ENCODE peak calls at places on chromosome 11, in nine cellular contexts. B, W, P, V, T, Y, A, Z and O are unnamed samples.

GRCh38 chr11:11444027-11444799 is 91.2 kb upstream of the CSNK2A3 start:
- DNase-seq in Z (no peak), W (no peak), V (peak; percentile 20), P (no peak), Y (no peak), A (no peak), T (peak; percentile 19), B (no peak), O (no peak)

GRCh38 chr11:75432911-75433321 is at the start of gene KLHL35:
- DNase-seq in P (no peak), W (no peak), T (no peak), Y (no peak), A (no peak), B (no peak), Z (no peak), V (no peak), O (no peak)

GRCh38 chr11:115774756-115775155 is 270.5 kb upstream of the CADM1 start:
- DNase-seq in B (no peak), Z (no peak), W (no peak), Y (no peak), V (no peak), A (no peak), P (no peak), T (no peak), O (no peak)

GRCh38 chr11:86477495-86478155 is 102.9 kb downstream of the CCDC81 start:
- DNase-seq in Z (no peak), P (no peak), Y (no peak), V (peak; percentile 81), B (no peak), T (no peak), W (no peak), A (no peak), O (no peak)

GRCh38 chr11:108224908-108225786 is 2.3 kb downstream of the ATM start:
- DNase-seq in Y (no peak), P (no peak), B (no peak), T (no peak), Z (peak; percentile 66), A (peak; percentile 56), W (no peak), V (no peak), O (peak; percentile 47)

GRCh38 chr11:76724162-76724768 is 53.7 kb upstream of the LRRC32 start:
- DNase-seq in Z (no peak), Y (no peak), B (no peak), P (no peak), T (no peak), V (no peak), W (no peak), A (peak; percentile 35), O (no peak)

GRCh38 chr11:67468056-67468455 is 995 bp downstream of the TMEM134 start:
- DNase-seq in A (no peak), B (no peak), V (no peak), W (no peak), Y (no peak), P (peak; percentile 85), Z (no peak), T (no peak), O (no peak)

GRCh38 chr11:72805214-72805613 is 9.0 kb upstream of the ATG16L2 start:
- DNase-seq in T (no peak), P (peak; percentile 2), V (no peak), Z (no peak), A (no peak), B (no peak), W (no peak), Y (no peak), O (no peak)

GRCh38 chr11:65585396-65586246 is 9.8 kb downstream of the EHBP1L1 start:
- DNase-seq in A (no peak), P (no peak), V (no peak), B (no peak), Z (no peak), W (no peak), T (no peak), Y (no peak), O (no peak)